ENCODE peak calls at places on chromosome 10, in six cellular contexts. One of them, this sample, is unnamed.

GRCh38 chr10:17599089-17599488 is 18.1 kb downstream of the HACD1 start:
- DNase-seq in GM12878: no peak
- DNase-seq in A673: peak; percentile 41
- DNase-seq in Karpas-422: peak; percentile 57
- DNase-seq in fibroblast of mammary gland: peak; percentile 53
- DNase-seq in thyroid gland: no peak
- DNase-seq in this sample: no peak

GRCh38 chr10:124063736-124064135 is 29.7 kb downstream of the CHST15 start:
- DNase-seq in GM12878: no peak
- DNase-seq in A673: no peak
- DNase-seq in Karpas-422: no peak
- DNase-seq in fibroblast of mammary gland: peak; percentile 93
- DNase-seq in thyroid gland: peak; percentile 35
- DNase-seq in this sample: peak; percentile 37

GRCh38 chr10:123797813-123798212 is 93.8 kb downstream of the CPXM2 start:
- DNase-seq in GM12878: no peak
- DNase-seq in A673: no peak
- DNase-seq in Karpas-422: no peak
- DNase-seq in fibroblast of mammary gland: no peak
- DNase-seq in thyroid gland: no peak
- DNase-seq in this sample: no peak

GRCh38 chr10:11165591-11166543 is 148.2 kb downstream of the CELF2 start:
- DNase-seq in GM12878: no peak
- DNase-seq in A673: peak; percentile 24
- DNase-seq in Karpas-422: peak; percentile 65
- DNase-seq in fibroblast of mammary gland: no peak
- DNase-seq in thyroid gland: peak; percentile 74
- DNase-seq in this sample: peak; percentile 85

GRCh38 chr10:71623098-71623985 is 96.2 kb downstream of the C10orf105 start:
- DNase-seq in GM12878: no peak
- DNase-seq in A673: peak; percentile 23
- DNase-seq in Karpas-422: peak; percentile 61
- DNase-seq in fibroblast of mammary gland: peak; percentile 22
- DNase-seq in thyroid gland: peak; percentile 66
- DNase-seq in this sample: peak; percentile 32

GRCh38 chr10:88169037-88169319 is 305.6 kb downstream of the PTEN start:
- DNase-seq in GM12878: no peak
- DNase-seq in A673: no peak
- DNase-seq in Karpas-422: no peak
- DNase-seq in fibroblast of mammary gland: no peak
- DNase-seq in thyroid gland: no peak
- DNase-seq in this sample: no peak

GRCh38 chr10:124376411-124376810 is 42.3 kb downstream of the OAT start:
- DNase-seq in GM12878: no peak
- DNase-seq in A673: no peak
- DNase-seq in Karpas-422: no peak
- DNase-seq in fibroblast of mammary gland: no peak
- DNase-seq in thyroid gland: no peak
- DNase-seq in this sample: no peak

GRCh38 chr10:230758-231157 is 95.5 kb downstream of the ZMYND11 start:
- DNase-seq in GM12878: no peak
- DNase-seq in A673: peak; percentile 63
- DNase-seq in Karpas-422: peak; percentile 61
- DNase-seq in fibroblast of mammary gland: peak; percentile 15
- DNase-seq in thyroid gland: no peak
- DNase-seq in this sample: no peak

GRCh38 chr10:73785721-73786511 is 510 bp downstream of the ZSWIM8 start:
- DNase-seq in GM12878: no peak
- DNase-seq in A673: peak; percentile 19
- DNase-seq in Karpas-422: peak; percentile 75
- DNase-seq in fibroblast of mammary gland: peak; percentile 43
- DNase-seq in thyroid gland: peak; percentile 43
- DNase-seq in this sample: peak; percentile 32

GRCh38 chr10:22832851-22833250 is 95.0 kb upstream of the ARMC3 start:
- DNase-seq in GM12878: no peak
- DNase-seq in A673: no peak
- DNase-seq in Karpas-422: no peak
- DNase-seq in fibroblast of mammary gland: no peak
- DNase-seq in thyroid gland: no peak
- DNase-seq in this sample: no peak

GRCh38 chr10:58307676-58308075 is 27.1 kb upstream of the UBE2D1 start:
- DNase-seq in GM12878: no peak
- DNase-seq in A673: no peak
- DNase-seq in Karpas-422: no peak
- DNase-seq in fibroblast of mammary gland: no peak
- DNase-seq in thyroid gland: no peak
- DNase-seq in this sample: no peak

GRCh38 chr10:66717221-66717981 is 208.4 kb upstream of the LRRTM3 start:
- DNase-seq in GM12878: no peak
- DNase-seq in A673: no peak
- DNase-seq in Karpas-422: no peak
- DNase-seq in fibroblast of mammary gland: no peak
- DNase-seq in thyroid gland: no peak
- DNase-seq in this sample: no peak

GRCh38 chr10:91137822-91138221 is 82.6 kb upstream of the PCGF5 start:
- DNase-seq in GM12878: no peak
- DNase-seq in A673: no peak
- DNase-seq in Karpas-422: no peak
- DNase-seq in fibroblast of mammary gland: no peak
- DNase-seq in thyroid gland: peak; percentile 48
- DNase-seq in this sample: no peak

GRCh38 chr10:116336866-116337265 is 12.6 kb downstream of the CCDC172 start:
- DNase-seq in GM12878: no peak
- DNase-seq in A673: no peak
- DNase-seq in Karpas-422: no peak
- DNase-seq in fibroblast of mammary gland: no peak
- DNase-seq in thyroid gland: no peak
- DNase-seq in this sample: no peak

GRCh38 chr10:129604333-129605032 is 137.4 kb downstream of the MGMT start:
- DNase-seq in GM12878: peak; percentile 67
- DNase-seq in A673: no peak
- DNase-seq in Karpas-422: peak; percentile 5
- DNase-seq in fibroblast of mammary gland: no peak
- DNase-seq in thyroid gland: no peak
- DNase-seq in this sample: no peak

GRCh38 chr10:93376372-93377296 is 105.5 kb downstream of the MYOF start:
- DNase-seq in GM12878: peak; percentile 31
- DNase-seq in A673: peak; percentile 85
- DNase-seq in Karpas-422: peak; percentile 85
- DNase-seq in fibroblast of mammary gland: peak; percentile 90
- DNase-seq in thyroid gland: peak; percentile 73
- DNase-seq in this sample: peak; percentile 47

GRCh38 chr10:79243211-79244067 is 103.8 kb upstream of the PPIF start:
- DNase-seq in GM12878: no peak
- DNase-seq in A673: peak; percentile 81
- DNase-seq in Karpas-422: peak; percentile 91
- DNase-seq in fibroblast of mammary gland: no peak
- DNase-seq in thyroid gland: no peak
- DNase-seq in this sample: peak; percentile 68

GRCh38 chr10:47054936-47055335 is 143.7 kb downstream of the PTPN20 start:
- DNase-seq in GM12878: no peak
- DNase-seq in A673: no peak
- DNase-seq in Karpas-422: no peak
- DNase-seq in fibroblast of mammary gland: no peak
- DNase-seq in thyroid gland: no peak
- DNase-seq in this sample: no peak

GRCh38 chr10:1561731-1562337 is 175.5 kb downstream of the ADARB2 start:
- DNase-seq in GM12878: no peak
- DNase-seq in A673: no peak
- DNase-seq in Karpas-422: no peak
- DNase-seq in fibroblast of mammary gland: no peak
- DNase-seq in thyroid gland: no peak
- DNase-seq in this sample: no peak

GRCh38 chr10:27513451-27514191 is 9.5 kb downstream of the RAB18 start:
- DNase-seq in GM12878: no peak
- DNase-seq in A673: no peak
- DNase-seq in Karpas-422: no peak
- DNase-seq in fibroblast of mammary gland: peak; percentile 60
- DNase-seq in thyroid gland: peak; percentile 24
- DNase-seq in this sample: no peak

GRCh38 chr10:32149257-32149955 is 93.2 kb upstream of the KIF5B start:
- DNase-seq in GM12878: peak; percentile 45
- DNase-seq in A673: peak; percentile 60
- DNase-seq in Karpas-422: no peak
- DNase-seq in fibroblast of mammary gland: peak; percentile 97
- DNase-seq in thyroid gland: peak; percentile 6
- DNase-seq in this sample: no peak

GRCh38 chr10:17023386-17024298 is 106.0 kb downstream of the CUBN start:
- DNase-seq in GM12878: peak; percentile 69
- DNase-seq in A673: peak; percentile 96
- DNase-seq in Karpas-422: no peak
- DNase-seq in fibroblast of mammary gland: peak; percentile 100
- DNase-seq in thyroid gland: peak; percentile 80
- DNase-seq in this sample: peak; percentile 58

GRCh38 chr10:6176691-6177231 is 26.0 kb upstream of the PFKFB3 start:
- DNase-seq in GM12878: no peak
- DNase-seq in A673: no peak
- DNase-seq in Karpas-422: no peak
- DNase-seq in fibroblast of mammary gland: peak; percentile 54
- DNase-seq in thyroid gland: no peak
- DNase-seq in this sample: no peak

GRCh38 chr10:45464958-45465567 is 91.0 kb downstream of the ALOX5 start:
- DNase-seq in GM12878: peak; percentile 51
- DNase-seq in A673: peak; percentile 78
- DNase-seq in Karpas-422: peak; percentile 94
- DNase-seq in fibroblast of mammary gland: peak; percentile 65
- DNase-seq in thyroid gland: peak; percentile 78
- DNase-seq in this sample: peak; percentile 79

GRCh38 chr10:17348111-17349008 is 106.0 kb downstream of the ST8SIA6 start:
- DNase-seq in GM12878: no peak
- DNase-seq in A673: peak; percentile 73
- DNase-seq in Karpas-422: no peak
- DNase-seq in fibroblast of mammary gland: peak; percentile 91
- DNase-seq in thyroid gland: peak; percentile 9
- DNase-seq in this sample: peak; percentile 78

GRCh38 chr10:45997994-45998763 is 25.9 kb downstream of the TIMM23 start:
- DNase-seq in GM12878: no peak
- DNase-seq in A673: no peak
- DNase-seq in Karpas-422: no peak
- DNase-seq in fibroblast of mammary gland: no peak
- DNase-seq in thyroid gland: no peak
- DNase-seq in this sample: no peak

DNA sequence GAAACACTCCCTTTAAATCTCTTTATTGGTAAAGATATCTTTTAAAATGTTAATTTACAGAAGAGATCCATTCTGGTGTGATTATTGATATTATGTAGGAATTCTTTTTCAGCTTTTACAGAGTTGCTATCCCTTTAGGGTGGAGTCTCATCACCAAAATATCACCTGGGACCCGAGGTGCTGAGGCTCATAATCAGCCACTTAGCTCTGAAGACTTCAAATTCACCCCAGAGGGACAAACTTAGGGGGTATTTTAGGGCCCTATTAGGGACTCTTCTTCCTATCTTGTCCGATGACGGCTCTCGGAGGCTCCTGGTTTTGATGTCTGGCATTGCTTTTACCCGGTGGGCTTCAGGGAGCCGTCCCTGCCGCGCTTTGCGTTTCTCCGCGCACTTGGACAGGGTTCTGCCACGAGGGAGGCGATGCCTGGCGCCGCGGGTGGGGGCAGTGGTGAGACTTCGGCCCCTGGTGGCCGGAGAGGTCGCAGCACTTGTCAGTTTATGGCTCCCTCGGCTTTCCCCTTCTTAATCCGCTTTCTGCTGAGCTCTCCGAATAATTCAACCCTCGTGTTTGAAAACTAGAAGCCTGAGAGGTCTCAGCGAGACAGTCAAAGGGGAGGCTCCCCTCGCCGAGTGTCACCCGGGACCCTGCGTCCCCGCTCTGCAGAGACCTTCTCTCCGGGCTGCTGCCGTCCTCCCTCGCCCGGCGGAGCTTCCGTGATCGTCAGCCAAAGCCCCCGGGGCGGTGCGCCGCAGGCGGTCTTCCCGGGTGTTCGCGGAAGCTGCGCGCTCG is 27.8 kb downstream of the RBM20 start:
- DNase-seq in GM12878: peak; percentile 27
- DNase-seq in A673: peak; percentile 62
- DNase-seq in Karpas-422: peak; percentile 78
- DNase-seq in fibroblast of mammary gland: peak; percentile 59
- DNase-seq in thyroid gland: peak; percentile 77
- DNase-seq in this sample: peak; percentile 78
- H3K4me3 ChIP-seq in GM12878: peak overlapping the region; percentile 74
- H3K4me3 ChIP-seq in A673: peak overlapping the region; percentile 52
- H3K4me3 ChIP-seq in Karpas-422: peak overlapping the region; percentile 54
- H3K4me3 ChIP-seq in fibroblast of mammary gland: peak overlapping the region; percentile 68
- H3K4me3 ChIP-seq in thyroid gland: peak overlapping the region; percentile 51
- H3K4me3 ChIP-seq in this sample: peak overlapping the region; percentile 60

DNA sequence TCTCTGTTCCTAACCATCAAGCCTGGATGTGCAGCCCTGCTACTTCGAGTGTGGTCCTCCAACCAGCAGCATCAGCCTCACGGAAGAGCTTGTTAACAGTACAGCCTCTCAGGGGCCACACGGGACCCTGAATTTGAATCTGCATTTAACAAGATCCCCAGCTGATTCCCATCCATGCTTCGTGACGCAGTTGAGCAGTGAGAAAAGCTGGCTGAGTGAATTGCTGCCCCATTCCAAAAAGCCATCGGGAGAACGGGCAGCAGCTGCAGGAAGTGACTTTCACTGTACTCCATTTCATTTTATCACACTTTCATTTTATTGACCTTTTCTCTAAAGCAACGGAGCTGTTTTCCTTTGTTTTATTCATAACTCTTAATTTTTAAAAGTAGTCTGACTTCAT is 22.5 kb downstream of the FAM171A1 start:
- DNase-seq in GM12878: no peak
- DNase-seq in A673: no peak
- DNase-seq in Karpas-422: no peak
- DNase-seq in fibroblast of mammary gland: peak; percentile 46
- DNase-seq in thyroid gland: no peak
- DNase-seq in this sample: no peak
- H3K4me3 ChIP-seq in GM12878: no peak overlapping the region
- H3K4me3 ChIP-seq in A673: no peak overlapping the region
- H3K4me3 ChIP-seq in Karpas-422: no peak overlapping the region
- H3K4me3 ChIP-seq in fibroblast of mammary gland: peak overlapping the region; percentile 33
- H3K4me3 ChIP-seq in thyroid gland: no peak overlapping the region
- H3K4me3 ChIP-seq in this sample: no peak overlapping the region

GRCh38 chr10:12483996-12484944 is 134.9 kb downstream of the CAMK1D start:
- DNase-seq in GM12878: no peak
- DNase-seq in A673: peak; percentile 93
- DNase-seq in Karpas-422: no peak
- DNase-seq in fibroblast of mammary gland: no peak
- DNase-seq in thyroid gland: peak; percentile 69
- DNase-seq in this sample: no peak
- H3K4me3 ChIP-seq in GM12878: no peak overlapping the region
- H3K4me3 ChIP-seq in A673: peak overlapping the region; percentile 15
- H3K4me3 ChIP-seq in Karpas-422: no peak overlapping the region
- H3K4me3 ChIP-seq in fibroblast of mammary gland: no peak overlapping the region
- H3K4me3 ChIP-seq in thyroid gland: no peak overlapping the region
- H3K4me3 ChIP-seq in this sample: no peak overlapping the region

GRCh38 chr10:92142949-92143348 is 147.9 kb downstream of the CPEB3 start:
- DNase-seq in GM12878: peak; percentile 43
- DNase-seq in A673: no peak
- DNase-seq in Karpas-422: peak; percentile 76
- DNase-seq in fibroblast of mammary gland: no peak
- DNase-seq in thyroid gland: no peak
- DNase-seq in this sample: no peak

GRCh38 chr10:92146781-92147180 is 144.1 kb downstream of the CPEB3 start:
- DNase-seq in GM12878: no peak
- DNase-seq in A673: no peak
- DNase-seq in Karpas-422: no peak
- DNase-seq in fibroblast of mammary gland: no peak
- DNase-seq in thyroid gland: no peak
- DNase-seq in this sample: no peak

GRCh38 chr10:92146072-92146471 is 144.8 kb downstream of the CPEB3 start:
- DNase-seq in GM12878: no peak
- DNase-seq in A673: no peak
- DNase-seq in Karpas-422: no peak
- DNase-seq in fibroblast of mammary gland: no peak
- DNase-seq in thyroid gland: no peak
- DNase-seq in this sample: no peak

GRCh38 chr10:92142512-92142911 is 148.4 kb downstream of the CPEB3 start:
- DNase-seq in GM12878: no peak
- DNase-seq in A673: no peak
- DNase-seq in Karpas-422: no peak
- DNase-seq in fibroblast of mammary gland: no peak
- DNase-seq in thyroid gland: no peak
- DNase-seq in this sample: no peak
- H3K4me3 ChIP-seq in GM12878: peak overlapping the region; percentile 39
- H3K4me3 ChIP-seq in A673: no peak overlapping the region
- H3K4me3 ChIP-seq in Karpas-422: peak overlapping the region; percentile 48
- H3K4me3 ChIP-seq in fibroblast of mammary gland: no peak overlapping the region
- H3K4me3 ChIP-seq in thyroid gland: no peak overlapping the region
- H3K4me3 ChIP-seq in this sample: no peak overlapping the region